ENCODE peak calls at places on chromosome 1, in nine cellular contexts. L is foreskin fibroblast, Z is brain microvascular endothelial cell, K is hepatocyte, G is fibroblast of pulmonary artery, H is coronary artery, V is body of pancreas, P is ovary, A is neuronal stem cell. M is an unnamed sample.

GRCh38 chr1:119947468-119947867 is 51.2 kb upstream of the ADAM30 start:
- DNase-seq in H (no peak), G (peak; percentile 86), V (no peak), P (no peak), Z (peak; percentile 37), A (no peak), K (no peak), L (peak; percentile 91), M (no peak)

GRCh38 chr1:177442580-177442979 is 271.8 kb downstream of the BRINP2 start:
- DNase-seq in A (no peak), V (no peak), Z (no peak), H (no peak), K (no peak), G (no peak), P (no peak), L (no peak), M (peak; percentile 81)

GRCh38 chr1:184299076-184299790 is 87.6 kb upstream of the C1orf21 start:
- DNase-seq in Z (peak; percentile 87), G (peak; percentile 76), K (no peak), A (no peak), V (no peak), L (peak; percentile 88), P (no peak), H (no peak), M (peak; percentile 70)

GRCh38 chr1:227429447-227430359 is 111.4 kb upstream of the CDC42BPA start:
- DNase-seq in K (no peak), A (no peak), G (peak; percentile 75), P (no peak), V (no peak), H (no peak), Z (peak; percentile 47), L (peak; percentile 63), M (peak; percentile 73)

GRCh38 chr1:23624440-23624839 is 65.1 kb upstream of the ID3 start:
- DNase-seq in A (no peak), K (no peak), H (no peak), P (no peak), L (no peak), V (no peak), G (no peak), Z (no peak), M (no peak)

GRCh38 chr1:180754453-180754852 is 122.6 kb downstream of the XPR1 start:
- DNase-seq in L (no peak), Z (no peak), H (no peak), G (no peak), V (no peak), K (no peak), A (no peak), P (no peak), M (no peak)

GRCh38 chr1:51520700-51521248 is 1.7 kb upstream of the EPS15 start:
- DNase-seq in P (no peak), L (no peak), K (no peak), V (no peak), Z (no peak), G (no peak), A (no peak), H (no peak), M (no peak)

GRCh38 chr1:54227091-54227602 is 27.2 kb downstream of the MRPL37 start:
- DNase-seq in A (no peak), K (peak; percentile 66), L (peak; percentile 51), V (peak; percentile 95), G (peak; percentile 38), Z (no peak), P (no peak), H (no peak), M (no peak)

GRCh38 chr1:21012937-21013336 is 163.8 kb downstream of the EIF4G3 start:
- DNase-seq in Z (no peak), V (no peak), A (peak; percentile 15), H (no peak), L (no peak), K (peak; percentile 65), G (peak; percentile 41), P (no peak), M (peak; percentile 66)

GRCh38 chr1:235588916-235589515 is 60.6 kb downstream of the GNG4 start:
- DNase-seq in H (no peak), G (peak; percentile 77), V (no peak), L (no peak), P (peak; percentile 55), K (peak; percentile 40), Z (peak; percentile 55), A (peak; percentile 12), M (no peak)

GRCh38 chr1:16183157-16183556 is 27.3 kb upstream of the EPHA2 start:
- DNase-seq in P (no peak), Z (peak; percentile 61), H (no peak), G (peak; percentile 61), V (no peak), L (peak; percentile 52), A (no peak), K (peak; percentile 34), M (no peak)

GRCh38 chr1:200042437-200043329 is 15.2 kb downstream of the NR5A2 start:
- DNase-seq in V (peak; percentile 75), K (peak; percentile 69), A (peak; percentile 37), P (no peak), L (no peak), H (peak; percentile 60), G (no peak), Z (no peak), M (no peak)
- H3K4me3 ChIP-seq in V (peak overlapping the region; percentile 40), K (peak overlapping the region; percentile 9), A (no peak overlapping the region), P (peak overlapping the region; percentile 15), L (peak overlapping the region; percentile 17), H (peak overlapping the region; percentile 60), G (peak overlapping the region; percentile 67), Z (peak overlapping the region; percentile 26), M (peak overlapping the region; percentile 32)

DNA sequence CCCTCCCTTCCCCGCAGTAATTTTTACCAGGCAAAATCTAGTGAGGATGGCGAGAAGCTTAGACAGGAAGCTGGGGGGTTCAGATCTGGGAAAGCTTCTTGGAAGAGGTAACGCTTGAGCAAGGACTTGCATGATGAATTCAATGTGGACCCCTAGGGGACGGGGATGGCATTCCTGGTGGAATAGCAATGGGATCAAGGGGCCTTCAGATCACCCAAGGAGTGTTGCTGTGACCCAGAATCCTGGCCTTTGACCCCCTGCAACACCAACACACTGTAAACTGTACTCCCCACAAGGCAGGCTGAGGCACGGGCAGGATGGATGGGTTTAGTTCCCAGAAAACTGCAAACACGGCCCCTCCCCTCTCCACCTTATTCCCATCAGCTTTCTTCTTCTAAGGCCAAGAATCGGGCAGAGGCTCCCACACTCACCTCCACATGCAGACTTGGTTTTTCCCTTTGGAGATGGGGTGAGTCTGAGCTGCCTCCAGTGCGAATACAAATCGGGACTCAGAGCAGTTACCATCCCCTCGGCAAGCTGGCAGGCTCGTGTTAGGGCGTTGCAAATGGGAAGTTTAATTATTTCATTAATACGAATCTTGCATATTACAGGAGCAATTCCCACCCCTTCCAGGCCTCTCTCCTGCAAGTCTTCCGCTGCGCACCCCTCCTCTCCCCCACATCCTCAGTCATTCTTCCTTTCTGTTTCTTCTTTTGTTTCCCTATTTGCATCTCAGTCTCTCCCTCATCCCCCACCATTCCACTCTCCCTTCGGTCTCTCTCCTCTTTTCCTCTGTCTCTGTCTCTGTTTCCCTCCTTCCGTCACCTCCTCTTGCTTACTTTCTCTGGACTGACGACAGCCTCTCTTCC is 20.2 kb downstream of the DISP3 start:
- DNase-seq in V (no peak), K (no peak), G (no peak), L (no peak), A (peak; percentile 52), H (no peak), P (peak; percentile 6), Z (no peak), M (no peak)
- H3K4me3 ChIP-seq in V (no peak overlapping the region), K (no peak overlapping the region), G (no peak overlapping the region), L (no peak overlapping the region), A (no peak overlapping the region), H (no peak overlapping the region), P (no peak overlapping the region), Z (no peak overlapping the region), M (no peak overlapping the region)

DNA sequence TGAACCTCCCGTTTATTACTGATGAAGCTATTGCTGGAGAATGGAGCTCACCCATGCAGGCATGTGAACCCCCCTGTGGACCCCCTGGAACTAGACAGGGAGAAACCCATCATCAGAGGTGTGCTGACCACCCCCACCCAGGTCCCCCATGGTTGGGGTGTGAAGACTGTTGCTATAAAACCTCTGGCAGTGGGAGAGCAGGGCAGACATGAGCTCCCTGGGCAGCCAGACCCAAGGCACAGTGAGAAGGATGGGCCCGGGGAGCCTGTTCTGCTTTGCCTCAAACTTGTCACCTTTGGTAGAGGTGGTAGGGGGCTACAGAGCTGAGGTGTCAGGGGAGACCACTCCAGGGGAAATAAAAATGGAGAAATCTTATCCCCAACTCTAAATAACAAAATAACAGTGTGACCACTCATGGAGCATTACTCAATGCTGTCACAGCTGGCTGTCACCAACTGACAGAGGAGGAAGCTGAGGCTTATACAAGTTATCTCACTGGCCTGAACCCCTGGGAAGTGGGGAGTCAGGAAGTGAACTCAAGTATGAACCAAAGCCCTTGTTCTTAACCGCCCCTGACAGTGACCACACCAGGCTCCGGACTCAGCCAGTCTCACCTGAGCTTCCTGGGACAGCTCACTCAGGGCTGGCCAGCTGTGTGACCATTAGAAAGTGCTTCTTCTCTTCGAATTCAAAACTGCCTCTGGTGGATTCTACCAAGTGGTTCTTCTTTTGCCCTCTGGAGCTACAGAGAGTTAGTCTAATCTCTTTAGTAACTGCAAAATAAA is 698.8 kb downstream of the MATN1 start:
- DNase-seq in H (peak; percentile 40), K (no peak), A (no peak), V (no peak), P (no peak), L (no peak), G (no peak), Z (no peak), M (no peak)
- H3K4me3 ChIP-seq in H (no peak overlapping the region), K (no peak overlapping the region), A (no peak overlapping the region), V (no peak overlapping the region), P (no peak overlapping the region), L (no peak overlapping the region), G (no peak overlapping the region), Z (no peak overlapping the region), M (no peak overlapping the region)

GRCh38 chr1:211328084-211328694 is 1.6 kb downstream of the TRAF5 start:
- DNase-seq in A (no peak), Z (no peak), K (no peak), G (no peak), V (peak; percentile 8), P (no peak), L (no peak), H (no peak), M (no peak)
- H3K4me3 ChIP-seq in A (no peak overlapping the region), Z (no peak overlapping the region), K (no peak overlapping the region), G (peak overlapping the region; percentile 77), V (no peak overlapping the region), P (peak overlapping the region; percentile 80), L (peak overlapping the region; percentile 60), H (peak overlapping the region; percentile 92), M (no peak overlapping the region)

GRCh38 chr1:158149175-158149574 is 31.5 kb upstream of the CD1D start:
- DNase-seq in H (no peak), K (no peak), L (no peak), Z (no peak), V (no peak), A (no peak), P (peak; percentile 40), G (no peak), M (no peak)

GRCh38 chr1:158147396-158148353 is 33.0 kb upstream of the CD1D start:
- DNase-seq in G (no peak), L (no peak), K (no peak), Z (no peak), H (no peak), P (no peak), V (no peak), A (no peak), M (no peak)

GRCh38 chr1:158148458-158148857 is 32.2 kb upstream of the CD1D start:
- DNase-seq in L (no peak), A (no peak), H (no peak), Z (no peak), V (no peak), G (no peak), K (no peak), P (no peak), M (no peak)

GRCh38 chr1:158150512-158150911 is 30.2 kb upstream of the CD1D start:
- DNase-seq in P (no peak), Z (no peak), K (no peak), A (no peak), V (no peak), G (no peak), L (no peak), H (no peak), M (no peak)

GRCh38 chr1:158149577-158150269 is 31.0 kb upstream of the CD1D start:
- DNase-seq in Z (peak; percentile 96), L (peak; percentile 94), K (peak; percentile 93), V (peak; percentile 96), H (peak; percentile 97), A (peak; percentile 84), P (peak; percentile 97), G (peak; percentile 99), M (peak; percentile 97)
- H3K4me3 ChIP-seq in Z (peak overlapping the region; percentile 46), L (peak overlapping the region; percentile 38), K (peak overlapping the region; percentile 23), V (no peak overlapping the region), H (peak overlapping the region; percentile 67), A (no peak overlapping the region), P (peak overlapping the region; percentile 35), G (peak overlapping the region; percentile 46), M (peak overlapping the region; percentile 36)